ENCODE peak calls at places on chromosomes 2 and 18, in seven cellular contexts. One of them, this sample, is unnamed.

GRCh38 chr18:59897321-59897954 is 2.4 kb upstream of the PMAIP1 start:
- DNase-seq in GM23248: no peak
- DNase-seq in MM.1S: no peak
- DNase-seq in GM23338: peak; percentile 84
- DNase-seq in neural progenitor cell: no peak
- DNase-seq in SK-N-SH: no peak
- DNase-seq in PC-9: no peak
- DNase-seq in this sample: no peak

GRCh38 chr2:227853765-227854271 is 17.6 kb upstream of the DAW1 start:
- DNase-seq in GM23248: peak; percentile 54
- DNase-seq in MM.1S: no peak
- DNase-seq in GM23338: no peak
- DNase-seq in neural progenitor cell: no peak
- DNase-seq in SK-N-SH: no peak
- DNase-seq in PC-9: no peak
- DNase-seq in this sample: no peak

GRCh38 chr2:54903736-54904554 is 146.3 kb downstream of the RTN4 start:
- DNase-seq in GM23248: peak; percentile 99
- DNase-seq in MM.1S: no peak
- DNase-seq in GM23338: no peak
- DNase-seq in neural progenitor cell: no peak
- DNase-seq in SK-N-SH: no peak
- DNase-seq in PC-9: peak; percentile 97
- DNase-seq in this sample: peak; percentile 98

GRCh38 chr18:70366174-70366573 is 77.3 kb downstream of the SOCS6 start:
- DNase-seq in GM23248: no peak
- DNase-seq in MM.1S: no peak
- DNase-seq in GM23338: peak; percentile 83
- DNase-seq in neural progenitor cell: peak; percentile 82
- DNase-seq in SK-N-SH: no peak
- DNase-seq in PC-9: no peak
- DNase-seq in this sample: no peak

GRCh38 chr2:177114712-177115111 is 97.9 kb upstream of the HNRNPA3 start:
- DNase-seq in GM23248: no peak
- DNase-seq in MM.1S: no peak
- DNase-seq in GM23338: no peak
- DNase-seq in neural progenitor cell: no peak
- DNase-seq in SK-N-SH: no peak
- DNase-seq in PC-9: no peak
- DNase-seq in this sample: no peak

GRCh38 chr2:1867141-1867540 is 122.8 kb upstream of the PXDN start:
- DNase-seq in GM23248: no peak
- DNase-seq in MM.1S: no peak
- DNase-seq in GM23338: no peak
- DNase-seq in neural progenitor cell: no peak
- DNase-seq in SK-N-SH: no peak
- DNase-seq in PC-9: no peak
- DNase-seq in this sample: no peak

GRCh38 chr2:15652316-15653276 is 60.9 kb downstream of the DDX1 start:
- DNase-seq in GM23248: no peak
- DNase-seq in MM.1S: no peak
- DNase-seq in GM23338: no peak
- DNase-seq in neural progenitor cell: no peak
- DNase-seq in SK-N-SH: peak; percentile 42
- DNase-seq in PC-9: no peak
- DNase-seq in this sample: no peak

GRCh38 chr2:17084882-17085281 is 419.2 kb upstream of the CYRIA start:
- DNase-seq in GM23248: no peak
- DNase-seq in MM.1S: no peak
- DNase-seq in GM23338: no peak
- DNase-seq in neural progenitor cell: no peak
- DNase-seq in SK-N-SH: peak; percentile 77
- DNase-seq in PC-9: no peak
- DNase-seq in this sample: no peak

GRCh38 chr2:118849226-118850170 is 2.0 kb upstream of the EN1 start:
- DNase-seq in GM23248: no peak
- DNase-seq in MM.1S: no peak
- DNase-seq in GM23338: peak; percentile 49
- DNase-seq in neural progenitor cell: peak; percentile 41
- DNase-seq in SK-N-SH: no peak
- DNase-seq in PC-9: no peak
- DNase-seq in this sample: no peak

DNA sequence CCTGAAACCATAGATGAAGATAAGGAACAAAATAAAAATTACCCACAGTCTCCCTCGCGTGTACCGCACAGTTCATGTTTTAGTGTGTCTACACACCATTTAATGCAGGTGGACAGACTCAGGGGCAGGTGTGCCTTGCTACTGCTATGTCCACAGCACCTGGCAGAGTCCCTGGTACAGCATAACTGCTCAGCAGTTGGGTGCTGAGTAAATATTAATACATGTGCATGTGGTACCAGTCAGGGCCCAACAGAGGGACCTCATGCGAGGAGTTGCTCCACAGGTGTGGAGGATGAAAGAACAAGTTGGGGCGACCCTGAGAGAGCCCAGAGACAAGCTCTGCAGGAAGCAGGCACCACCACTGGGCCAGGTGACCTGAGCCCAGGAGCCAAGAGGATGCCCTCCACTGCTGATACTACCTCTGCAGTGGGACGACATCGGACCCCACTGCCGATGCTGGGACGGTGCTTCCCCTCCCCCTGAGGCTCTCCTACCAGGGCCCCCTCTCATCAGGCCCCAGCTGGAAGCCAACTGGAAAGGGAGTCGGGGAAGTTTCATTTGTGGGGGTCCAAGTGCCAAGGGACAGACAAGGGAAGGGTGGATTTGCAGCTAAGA is 100.8 kb downstream of the NEDD4L start:
- DNase-seq in GM23248: no peak
- DNase-seq in MM.1S: no peak
- DNase-seq in GM23338: no peak
- DNase-seq in neural progenitor cell: no peak
- DNase-seq in SK-N-SH: no peak
- DNase-seq in PC-9: no peak
- DNase-seq in this sample: no peak
- H3F3A ChIP-seq in GM23248: no peaks in the 10 kb centered on the region
- H3F3A ChIP-seq in MM.1S: no peaks in the 10 kb centered on the region
- H3F3A ChIP-seq in GM23338: no peaks in the 10 kb centered on the region
- H3F3A ChIP-seq in neural progenitor cell: peaks cover under 1% of the 10 kb centered on the region
- H3F3A ChIP-seq in SK-N-SH: no peaks in the 10 kb centered on the region
- H3F3A ChIP-seq in PC-9: no peaks in the 10 kb centered on the region
- H3F3A ChIP-seq in this sample: no peaks in the 10 kb centered on the region

DNA sequence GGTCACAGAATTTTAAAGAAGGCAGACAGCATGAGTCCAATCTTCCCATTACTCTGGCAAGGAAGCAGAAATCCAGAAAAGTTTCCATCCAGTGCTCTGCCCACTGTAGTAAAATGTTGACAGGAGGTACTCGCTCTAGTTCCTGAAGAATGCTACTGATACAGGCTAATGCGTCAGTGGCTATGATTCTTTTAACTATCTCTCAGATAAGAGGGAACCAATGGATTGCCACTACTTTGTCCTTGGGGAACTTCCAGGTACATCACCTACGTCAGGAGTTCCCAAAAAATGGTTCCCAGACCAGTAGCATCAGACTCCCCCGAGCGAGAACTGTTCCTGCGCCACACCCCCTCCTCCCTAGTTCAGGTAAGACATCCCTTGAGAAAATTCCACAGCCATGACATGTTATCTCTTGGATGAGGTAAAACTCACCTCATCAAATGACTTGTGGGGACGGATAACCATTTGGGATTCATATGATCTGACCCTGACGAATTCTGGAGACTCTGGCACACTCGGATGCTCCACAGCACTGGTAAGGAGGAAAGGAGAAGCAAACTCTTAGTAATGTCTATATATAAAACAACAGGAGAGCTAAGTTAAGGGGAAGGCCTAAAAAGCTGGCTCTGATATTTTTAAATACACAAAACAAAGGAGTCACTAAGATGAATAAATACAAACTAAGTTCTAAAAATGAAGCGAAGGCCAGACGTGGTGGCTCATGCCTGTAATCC is 16.5 kb downstream of the STARD7 start:
- DNase-seq in GM23248: no peak
- DNase-seq in MM.1S: no peak
- DNase-seq in GM23338: no peak
- DNase-seq in neural progenitor cell: no peak
- DNase-seq in SK-N-SH: no peak
- DNase-seq in PC-9: no peak
- DNase-seq in this sample: no peak
- H3K36me3 ChIP-seq in GM23248: peaks cover 55% of the 10 kb centered on the region
- H3K36me3 ChIP-seq in MM.1S: peaks cover 26% of the 10 kb centered on the region
- H3K36me3 ChIP-seq in GM23338: peaks cover 50% of the 10 kb centered on the region
- H3K36me3 ChIP-seq in neural progenitor cell: peaks cover 23% of the 10 kb centered on the region
- H3K36me3 ChIP-seq in SK-N-SH: peaks cover 49% of the 10 kb centered on the region
- H3K36me3 ChIP-seq in PC-9: peaks cover 56% of the 10 kb centered on the region
- H3K36me3 ChIP-seq in this sample: peaks cover 52% of the 10 kb centered on the region

DNA sequence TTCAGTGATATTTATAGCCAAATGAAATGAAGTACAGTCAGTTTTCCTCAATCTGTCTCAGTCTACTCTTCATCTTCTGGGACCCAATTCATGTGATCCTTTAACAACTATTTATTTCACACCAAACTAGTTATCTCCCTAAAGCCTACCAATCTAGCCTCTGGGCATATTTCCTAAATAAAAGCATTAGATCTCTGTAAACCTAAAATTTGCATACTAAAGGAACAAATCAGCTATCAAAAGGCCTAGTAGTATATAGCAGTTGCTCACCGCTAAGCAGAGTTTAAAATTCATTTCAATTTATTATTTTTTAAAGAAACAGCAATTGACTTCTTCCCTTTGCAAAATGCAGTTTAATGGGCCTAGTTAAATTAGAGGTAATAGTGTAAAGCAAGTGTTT is 280.2 kb downstream of the ZEB2 start:
- DNase-seq in GM23248: no peak
- DNase-seq in MM.1S: no peak
- DNase-seq in GM23338: no peak
- DNase-seq in neural progenitor cell: no peak
- DNase-seq in SK-N-SH: no peak
- DNase-seq in PC-9: no peak
- DNase-seq in this sample: no peak
- H3F3A ChIP-seq in GM23248: no peaks in the 10 kb centered on the region
- H3F3A ChIP-seq in MM.1S: no peaks in the 10 kb centered on the region
- H3F3A ChIP-seq in GM23338: no peaks in the 10 kb centered on the region
- H3F3A ChIP-seq in neural progenitor cell: peaks cover 5% of the 10 kb centered on the region
- H3F3A ChIP-seq in SK-N-SH: no peaks in the 10 kb centered on the region
- H3F3A ChIP-seq in PC-9: no peaks in the 10 kb centered on the region
- H3F3A ChIP-seq in this sample: no peaks in the 10 kb centered on the region

GRCh38 chr2:98541489-98541888 is 66.8 kb downstream of the COA5 start:
- DNase-seq in GM23248: no peak
- DNase-seq in MM.1S: no peak
- DNase-seq in GM23338: no peak
- DNase-seq in neural progenitor cell: no peak
- DNase-seq in SK-N-SH: no peak
- DNase-seq in PC-9: no peak
- DNase-seq in this sample: no peak

GRCh38 chr2:98538280-98539041 is 69.9 kb downstream of the COA5 start:
- DNase-seq in GM23248: peak; percentile 48
- DNase-seq in MM.1S: no peak
- DNase-seq in GM23338: no peak
- DNase-seq in neural progenitor cell: no peak
- DNase-seq in SK-N-SH: no peak
- DNase-seq in PC-9: no peak
- DNase-seq in this sample: no peak

GRCh38 chr2:98541906-98542305 is 66.4 kb downstream of the COA5 start:
- DNase-seq in GM23248: no peak
- DNase-seq in MM.1S: no peak
- DNase-seq in GM23338: no peak
- DNase-seq in neural progenitor cell: no peak
- DNase-seq in SK-N-SH: peak; percentile 48
- DNase-seq in PC-9: no peak
- DNase-seq in this sample: no peak

GRCh38 chr2:98537390-98537972 is 70.8 kb downstream of the COA5 start:
- DNase-seq in GM23248: no peak
- DNase-seq in MM.1S: no peak
- DNase-seq in GM23338: no peak
- DNase-seq in neural progenitor cell: no peak
- DNase-seq in SK-N-SH: no peak
- DNase-seq in PC-9: no peak
- DNase-seq in this sample: no peak

GRCh38 chr2:98539056-98539735 is 69.1 kb downstream of the COA5 start:
- DNase-seq in GM23248: no peak
- DNase-seq in MM.1S: no peak
- DNase-seq in GM23338: no peak
- DNase-seq in neural progenitor cell: no peak
- DNase-seq in SK-N-SH: no peak
- DNase-seq in PC-9: no peak
- DNase-seq in this sample: no peak
- H3K36me3 ChIP-seq in GM23248: peaks cover 10% of the 10 kb centered on the region
- H3K36me3 ChIP-seq in MM.1S: peaks cover 6% of the 10 kb centered on the region
- H3K36me3 ChIP-seq in GM23338: peaks cover 5% of the 10 kb centered on the region
- H3K36me3 ChIP-seq in neural progenitor cell: no peaks in the 10 kb centered on the region
- H3K36me3 ChIP-seq in SK-N-SH: peaks cover 42% of the 10 kb centered on the region
- H3K36me3 ChIP-seq in PC-9: peaks cover under 1% of the 10 kb centered on the region
- H3K36me3 ChIP-seq in this sample: peaks cover 5% of the 10 kb centered on the region

GRCh38 chr2:113890253-113891235 is 655 bp downstream of the ACTR3 start:
- DNase-seq in GM23248: peak; percentile 83
- DNase-seq in MM.1S: peak; percentile 87
- DNase-seq in GM23338: peak; percentile 64
- DNase-seq in neural progenitor cell: peak; percentile 80
- DNase-seq in SK-N-SH: peak; percentile 72
- DNase-seq in PC-9: peak; percentile 73
- DNase-seq in this sample: peak; percentile 75

GRCh38 chr2:113886479-113887383 is 3.2 kb upstream of the ACTR3 start:
- DNase-seq in GM23248: peak; percentile 91
- DNase-seq in MM.1S: peak; percentile 91
- DNase-seq in GM23338: no peak
- DNase-seq in neural progenitor cell: no peak
- DNase-seq in SK-N-SH: no peak
- DNase-seq in PC-9: peak; percentile 62
- DNase-seq in this sample: peak; percentile 93

GRCh38 chr2:113887393-113887792 is 2.5 kb upstream of the ACTR3 start:
- DNase-seq in GM23248: no peak
- DNase-seq in MM.1S: peak; percentile 21
- DNase-seq in GM23338: no peak
- DNase-seq in neural progenitor cell: no peak
- DNase-seq in SK-N-SH: no peak
- DNase-seq in PC-9: no peak
- DNase-seq in this sample: no peak

GRCh38 chr2:113889471-113890252 is at the start of gene ACTR3:
- DNase-seq in GM23248: peak; percentile 99
- DNase-seq in MM.1S: peak; percentile 99
- DNase-seq in GM23338: peak; percentile 98
- DNase-seq in neural progenitor cell: peak; percentile 99
- DNase-seq in SK-N-SH: peak; percentile 96
- DNase-seq in PC-9: peak; percentile 94
- DNase-seq in this sample: peak; percentile 99

GRCh38 chr2:113888641-113889470 is 1.0 kb upstream of the ACTR3 start:
- DNase-seq in GM23248: no peak
- DNase-seq in MM.1S: no peak
- DNase-seq in GM23338: peak; percentile 82
- DNase-seq in neural progenitor cell: no peak
- DNase-seq in SK-N-SH: no peak
- DNase-seq in PC-9: peak; percentile 37
- DNase-seq in this sample: no peak
- H3F3A ChIP-seq in GM23248: peaks cover 59% of the 10 kb centered on the region
- H3F3A ChIP-seq in MM.1S: peaks cover 46% of the 10 kb centered on the region
- H3F3A ChIP-seq in GM23338: peaks cover 11% of the 10 kb centered on the region
- H3F3A ChIP-seq in neural progenitor cell: peaks cover 25% of the 10 kb centered on the region
- H3F3A ChIP-seq in SK-N-SH: peaks cover 20% of the 10 kb centered on the region
- H3F3A ChIP-seq in PC-9: peaks cover 25% of the 10 kb centered on the region
- H3F3A ChIP-seq in this sample: peaks cover 6% of the 10 kb centered on the region

GRCh38 chr18:48934708-48935432 is 15.9 kb downstream of the SMAD7 start:
- DNase-seq in GM23248: peak; percentile 57
- DNase-seq in MM.1S: peak; percentile 91
- DNase-seq in GM23338: no peak
- DNase-seq in neural progenitor cell: no peak
- DNase-seq in SK-N-SH: no peak
- DNase-seq in PC-9: no peak
- DNase-seq in this sample: no peak
- H3K36me3 ChIP-seq in GM23248: peaks cover 4% of the 10 kb centered on the region
- H3K36me3 ChIP-seq in MM.1S: peaks cover under 1% of the 10 kb centered on the region
- H3K36me3 ChIP-seq in GM23338: peaks cover 8% of the 10 kb centered on the region
- H3K36me3 ChIP-seq in neural progenitor cell: no peaks in the 10 kb centered on the region
- H3K36me3 ChIP-seq in SK-N-SH: peaks cover 12% of the 10 kb centered on the region
- H3K36me3 ChIP-seq in PC-9: no peaks in the 10 kb centered on the region
- H3K36me3 ChIP-seq in this sample: no peaks in the 10 kb centered on the region

GRCh38 chr2:60926751-60927568 is 45.6 kb downstream of the REL start:
- DNase-seq in GM23248: peak; percentile 44
- DNase-seq in MM.1S: no peak
- DNase-seq in GM23338: no peak
- DNase-seq in neural progenitor cell: no peak
- DNase-seq in SK-N-SH: no peak
- DNase-seq in PC-9: no peak
- DNase-seq in this sample: no peak
- H3F3A ChIP-seq in GM23248: peaks cover 14% of the 10 kb centered on the region
- H3F3A ChIP-seq in MM.1S: no peaks in the 10 kb centered on the region
- H3F3A ChIP-seq in GM23338: no peaks in the 10 kb centered on the region
- H3F3A ChIP-seq in neural progenitor cell: no peaks in the 10 kb centered on the region
- H3F3A ChIP-seq in SK-N-SH: peaks cover 9% of the 10 kb centered on the region
- H3F3A ChIP-seq in PC-9: no peaks in the 10 kb centered on the region
- H3F3A ChIP-seq in this sample: no peaks in the 10 kb centered on the region

This sample was measured in PC-3.